ENCODE peak calls at places on chromosomes 7 and 10, in seven cellular contexts. V, K, J, W, D, N and M are unnamed samples.

GRCh38 chr10:96417432-96417831 is 58.6 kb upstream of the OPALIN start:
- DNase-seq in K (no peak), W (no peak), J (no peak), V (peak), D (no peak), N (no peak), M (no peak)

GRCh38 chr10:77144664-77145063 is 492.9 kb downstream of the KCNMA1 start:
- DNase-seq in N (no peak), V (no peak), D (no peak), W (no peak), K (no peak), J (no peak), M (no peak)

GRCh38 chr7:141097430-141097829 is 23.6 kb downstream of the TMEM178B start:
- DNase-seq in J (no peak), W (no peak), D (no peak), V (peak), N (no peak), K (no peak), M (no peak)

GRCh38 chr7:44634187-44634838 is 27.9 kb downstream of the OGDH start:
- DNase-seq in K (no peak), W (no peak), V (no peak), D (no peak), J (no peak), N (no peak), M (no peak)

GRCh38 chr7:157097056-157097329 is 41.7 kb upstream of the UBE3C start:
- DNase-seq in D (no peak), J (no peak), V (no peak), K (no peak), W (no peak), N (no peak), M (no peak)

GRCh38 chr10:127878474-127879055 is 14.2 kb downstream of the CLRN3 start:
- DNase-seq in J (no peak), W (no peak), K (no peak), V (no peak), N (no peak), D (no peak), M (no peak)

GRCh38 chr10:26215923-26216576 is 524 bp upstream of the GAD2 start:
- DNase-seq in D (peak), V (no peak), W (no peak), K (peak), N (peak), J (no peak), M (no peak)

GRCh38 chr10:93542358-93542791 is 24.1 kb upstream of the FFAR4 start:
- DNase-seq in W (no peak), J (no peak), D (no peak), V (peak), K (peak), N (no peak), M (no peak)

GRCh38 chr10:33661580-33662269 is 327.3 kb upstream of the NRP1 start:
- DNase-seq in W (no peak), K (peak), J (peak), N (peak), V (peak), D (peak), M (peak)

GRCh38 chr10:103759100-103759781 is 96.1 kb downstream of the SH3PXD2A start:
- DNase-seq in K (no peak), D (peak), W (no peak), V (peak), N (peak), J (no peak), M (no peak)

GRCh38 chr10:61628875-61629513 is 33.7 kb upstream of the CABCOCO1 start:
- DNase-seq in V (peak), J (peak), W (no peak), K (no peak), N (no peak), D (no peak), M (peak)

GRCh38 chr7:28804990-28805389 is 153.1 kb downstream of the TRIL start:
- DNase-seq in D (no peak), W (no peak), K (no peak), J (no peak), V (peak), N (no peak), M (no peak)

GRCh38 chr7:73314271-73314670 is 5.6 kb upstream of the NSUN5 start:
- DNase-seq in W (no peak), N (peak), V (no peak), D (no peak), J (no peak), K (no peak), M (no peak)